ENCODE peak calls at places on chromosomes 1 and 21, in six cellular contexts. V is CD4-positive, alpha-beta T cell; Z is WTC11; D is cardiac fibroblast; G is foreskin fibroblast; N is DND-41. S is an unnamed sample.
A peak's percentile ranks its signal among the peaks of the same experiment; 100 is the strongest.

GRCh38 chr21:14259669-14260458 is 43.9 kb downstream of the RBM11 start:
- DNase-seq in Z (no peak), N (no peak), D (peak; percentile 76), G (peak; percentile 3), V (no peak), S (peak; percentile 50)

GRCh38 chr1:39214998-39215873 is 10.7 kb downstream of the MACF1 start:
- DNase-seq in Z (no peak), G (no peak), N (peak; percentile 67), D (no peak), V (no peak), S (peak; percentile 60)

GRCh38 chr1:14539953-14540563 is 58.4 kb upstream of the KAZN start:
- DNase-seq in Z (no peak), G (no peak), V (no peak), N (no peak), D (no peak), S (no peak)

GRCh38 chr1:224205438-224205840 is 22.4 kb downstream of the DEGS1 start:
- DNase-seq in V (no peak), N (peak; percentile 33), D (peak; percentile 83), Z (no peak), G (peak; percentile 90), S (peak; percentile 74)

GRCh38 chr1:225834417-225835329 is 24.7 kb downstream of the EPHX1 start:
- DNase-seq in N (no peak), G (peak; percentile 54), D (peak; percentile 52), V (no peak), Z (no peak), S (no peak)

GRCh38 chr1:180116964-180117763 is 37.5 kb upstream of the QSOX1 start:
- DNase-seq in N (no peak), V (no peak), G (no peak), Z (no peak), D (no peak), S (no peak)

GRCh38 chr1:236089046-236089773 is 24.3 kb upstream of the NID1 start:
- DNase-seq in Z (no peak), D (peak; percentile 69), G (peak; percentile 47), V (no peak), N (no peak), S (peak; percentile 17)

GRCh38 chr1:145898756-145899155 is 11.1 kb downstream of the ITGA10 start:
- DNase-seq in Z (no peak), N (no peak), D (no peak), G (no peak), V (no peak), S (no peak)

GRCh38 chr1:223007250-223007649 is 135.8 kb downstream of the TLR5 start:
- DNase-seq in Z (no peak), D (no peak), N (no peak), V (no peak), G (no peak), S (no peak)

GRCh38 chr21:35274090-35274489 is 225.0 kb upstream of the RUNX1 start:
- DNase-seq in Z (no peak), N (no peak), G (no peak), V (no peak), D (no peak), S (no peak)

GRCh38 chr1:226051356-226051755 is 11.2 kb upstream of the H3-3A start:
- DNase-seq in Z (no peak), G (peak; percentile 44), D (peak; percentile 26), N (no peak), V (no peak), S (no peak)

GRCh38 chr1:31013187-31013864 is 52.2 kb downstream of the PUM1 start:
- DNase-seq in V (no peak), N (no peak), D (peak; percentile 33), Z (no peak), G (peak; percentile 14), S (peak; percentile 62)

GRCh38 chr1:206469933-206470691 is at the start of gene IKBKE:
- DNase-seq in N (peak; percentile 77), G (peak; percentile 76), Z (peak; percentile 41), V (peak; percentile 26), D (peak; percentile 72), S (peak; percentile 60)

GRCh38 chr1:60031116-60031515 is 42.5 kb downstream of the C1orf87 start:
- DNase-seq in G (no peak), V (no peak), Z (no peak), D (no peak), N (no peak), S (no peak)

GRCh38 chr1:8674912-8675311 is 142.5 kb downstream of the RERE start:
- DNase-seq in G (no peak), Z (no peak), V (no peak), N (no peak), D (peak; percentile 41), S (peak; percentile 13)

GRCh38 chr1:33306561-33307493 is 14.1 kb downstream of the A3GALT2 start:
- DNase-seq in V (no peak), G (no peak), D (no peak), N (no peak), Z (peak; percentile 40), S (no peak)

GRCh38 chr21:43001316-43001715 is 27.0 kb downstream of the PKNOX1 start:
- DNase-seq in Z (no peak), V (no peak), G (no peak), D (no peak), N (no peak), S (no peak)

GRCh38 chr1:71089536-71090270 is 8.9 kb upstream of the ZRANB2 start:
- DNase-seq in G (peak; percentile 65), D (peak; percentile 89), N (no peak), Z (no peak), V (no peak), S (peak; percentile 27)

GRCh38 chr1:174090476-174090875 is 68.3 kb upstream of the RC3H1 start:
- DNase-seq in D (no peak), G (no peak), V (no peak), N (no peak), Z (no peak), S (no peak)

GRCh38 chr1:116910379-116911165 is 856 bp downstream of the PTGFRN start:
- DNase-seq in N (no peak), Z (peak; percentile 52), D (no peak), V (peak; percentile 15), G (no peak), S (no peak)

GRCh38 chr1:71046891-71047634 is 553 bp downstream of the PTGER3 start:
- DNase-seq in Z (peak; percentile 38), D (no peak), N (no peak), G (no peak), V (no peak), S (no peak)

GRCh38 chr1:2564815-2565415 is 8.7 kb downstream of the TNFRSF14 start:
- DNase-seq in N (no peak), V (no peak), D (no peak), G (no peak), Z (no peak), S (no peak)

GRCh38 chr1:148353461-148354283 is 129.4 kb downstream of the PPIAL4G start:
- DNase-seq in D (peak; percentile 96), V (no peak), G (peak; percentile 47), Z (peak; percentile 54), N (no peak), S (peak; percentile 78)

GRCh38 chr1:22654692-22655091 is 1.7 kb downstream of the C1QB start:
- DNase-seq in Z (no peak), G (no peak), N (no peak), D (no peak), V (no peak), S (no peak)

GRCh38 chr1:65148548-65149390 is 766 bp downstream of the AK4 start:
- DNase-seq in D (peak; percentile 66), N (no peak), Z (peak; percentile 71), G (peak; percentile 50), V (no peak), S (no peak)

GRCh38 chr1:44849575-44850132 is 6.6 kb upstream of the PTCH2 start:
- DNase-seq in Z (no peak), D (no peak), N (no peak), V (no peak), G (no peak), S (peak; percentile 71)

GRCh38 chr1:234544094-234544579 is 65.2 kb upstream of the TARBP1 start:
- DNase-seq in D (peak; percentile 96), N (peak; percentile 77), V (peak; percentile 51), G (peak; percentile 97), Z (no peak), S (peak; percentile 94)

DNA sequence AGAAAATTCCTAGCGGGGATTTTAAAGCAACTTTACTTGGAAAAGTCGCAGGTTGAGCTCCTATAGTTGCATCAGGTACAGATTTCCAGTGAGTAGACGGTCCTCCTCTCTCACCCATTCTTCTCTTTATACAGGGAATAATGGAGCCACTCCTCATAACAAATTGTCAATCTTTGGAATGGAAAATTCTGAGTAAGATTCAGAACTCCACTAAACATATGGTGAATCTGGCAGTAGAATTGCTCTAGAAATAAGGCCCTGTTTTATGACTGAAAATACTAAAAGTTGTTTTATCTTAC is 1.5 kb downstream of the NTNG1 start:
- DNase-seq in N (no peak), D (no peak), V (no peak), G (no peak), Z (no peak), S (no peak)
- TF ChIP-seq CTCF in N (no peak), D (no peak), V (no peak), G (no peak), Z (no peak), S (no peak)

GRCh38 chr1:214603819-214604252 is 841 bp downstream of the CENPF start:
- DNase-seq in G (no peak), D (no peak), Z (no peak), V (no peak), N (no peak), S (no peak)

GRCh38 chr1:214604543-214604942 is 1.5 kb downstream of the CENPF start:
- DNase-seq in D (peak; percentile 52), G (peak; percentile 59), N (no peak), V (no peak), Z (no peak), S (peak; percentile 17)

GRCh38 chr1:214602764-214603657 is at the start of gene CENPF:
- DNase-seq in G (peak; percentile 98), D (peak; percentile 99), N (peak; percentile 97), Z (peak; percentile 96), V (peak; percentile 85), S (peak; percentile 98)
- TF ChIP-seq CTCF in G (no peak), D (peak; percentile 18), N (peak; percentile 6), Z (no peak), V (peak; percentile 39), S (peak; percentile 41)

DNA sequence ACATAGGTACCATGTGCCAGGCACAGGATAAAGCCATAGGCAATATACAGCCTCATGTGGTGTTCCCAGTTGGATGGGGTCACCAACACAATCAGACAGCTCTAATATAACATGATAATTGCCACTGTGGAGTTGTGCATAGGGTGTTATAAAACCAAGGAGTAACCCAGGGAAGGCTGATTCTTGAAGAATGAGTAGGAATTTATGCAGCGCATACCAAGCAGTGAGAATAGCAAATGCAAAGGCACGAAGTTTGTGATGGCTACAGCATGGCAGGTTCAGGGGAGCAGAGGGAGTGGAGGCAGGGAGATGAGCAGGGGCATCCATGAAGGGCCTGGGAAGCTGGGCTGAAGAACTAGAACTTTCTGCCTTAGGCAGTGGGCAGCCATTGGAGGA is 20.4 kb upstream of the SLC2A1 start:
- DNase-seq in Z (no peak), D (no peak), V (no peak), G (no peak), N (no peak), S (no peak)
- TF ChIP-seq CTCF in Z (no peak), D (no peak), V (no peak), G (no peak), N (no peak), S (no peak)

DNA sequence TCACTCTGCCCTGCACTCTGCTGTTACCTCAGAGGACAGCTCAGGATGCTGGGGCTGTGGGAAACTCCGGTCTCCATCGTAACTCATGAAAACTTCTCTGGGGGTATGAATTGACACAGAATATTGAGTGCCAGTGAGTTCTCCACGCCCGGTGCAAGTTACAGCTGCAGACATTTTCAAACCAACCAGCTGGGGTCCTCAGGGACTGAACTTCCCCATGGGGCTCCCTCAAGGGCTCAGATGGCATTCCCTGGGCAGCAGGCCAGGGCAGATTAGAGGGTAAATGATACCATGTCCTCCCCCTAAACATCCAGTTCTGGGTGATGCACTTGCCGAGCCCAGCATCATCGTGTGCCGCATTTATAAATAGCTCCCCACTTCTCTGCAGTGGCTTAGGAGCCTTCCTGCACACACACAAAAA is 27.8 kb upstream of the CCSAP start:
- DNase-seq in Z (no peak), V (no peak), D (no peak), N (no peak), G (no peak), S (no peak)
- TF ChIP-seq CTCF in Z (no peak), V (no peak), D (no peak), N (no peak), G (no peak), S (peak; percentile 3)

S was measured in foreskin keratinocyte.